ENCODE peak calls at places on chromosomes 7 and 10, in eight cellular contexts. G, K, U, J, W, L, N and I are unnamed samples.

GRCh38 chr7:153422291-153423189 is 629.7 kb upstream of the DPP6 start:
- DNase-seq in G (no peak), L (no peak), W (no peak), J (no peak), N (no peak), K (no peak), U (no peak), I (no peak)

GRCh38 chr10:120614685-120615084 is 157.7 kb downstream of the PLPP4 start:
- DNase-seq in W (no peak), J (no peak), K (no peak), L (no peak), G (no peak), N (peak; percentile 39), U (no peak), I (no peak)

GRCh38 chr10:34358729-34359128 is 456.4 kb downstream of the PARD3 start:
- DNase-seq in N (no peak), K (no peak), W (no peak), J (no peak), U (no peak), G (no peak), L (no peak), I (no peak)

GRCh38 chr7:122248472-122248871 is 56.1 kb downstream of the FEZF1 start:
- DNase-seq in L (no peak), K (no peak), U (no peak), J (peak; percentile 72), W (no peak), N (no peak), G (no peak), I (no peak)

GRCh38 chr10:49202266-49202665 is 14.1 kb upstream of the TMEM273 start:
- DNase-seq in N (no peak), W (no peak), G (no peak), K (no peak), U (no peak), L (no peak), J (no peak), I (no peak)

GRCh38 chr10:481636-482035 is 207.8 kb downstream of the DIP2C start:
- DNase-seq in L (no peak), U (no peak), G (no peak), J (no peak), W (peak; percentile 16), N (no peak), K (no peak), I (peak; percentile 37)

GRCh38 chr7:1085910-1086421 is 1.9 kb upstream of the GPER1 start:
- DNase-seq in W (no peak), L (no peak), N (peak; percentile 46), K (no peak), J (no peak), G (no peak), U (no peak), I (no peak)

GRCh38 chr10:18875480-18875879 is 173.1 kb upstream of the MALRD1 start:
- DNase-seq in G (no peak), W (no peak), K (no peak), J (peak; percentile 46), N (no peak), L (no peak), U (no peak), I (no peak)

GRCh38 chr10:127407551-127407950 is 141.6 kb upstream of the NPS start:
- DNase-seq in G (no peak), U (no peak), W (no peak), K (no peak), L (no peak), J (no peak), N (no peak), I (no peak)

GRCh38 chr10:23190872-23191763 is 994 bp upstream of the PTF1A start:
- DNase-seq in W (no peak), G (no peak), K (no peak), U (no peak), L (no peak), N (no peak), J (no peak), I (no peak)

GRCh38 chr7:152158801-152159587 is 133.5 kb downstream of the GALNT11 start:
- DNase-seq in W (no peak), J (peak; percentile 28), K (no peak), G (no peak), L (no peak), N (no peak), U (no peak), I (no peak)

GRCh38 chr7:6453737-6454136 is 6.0 kb upstream of the DAGLB start:
- DNase-seq in G (no peak), N (peak; percentile 96), L (no peak), U (no peak), W (no peak), J (peak; percentile 98), K (no peak), I (no peak)

GRCh38 chr7:150746931-150747330 is 9.7 kb downstream of the GIMAP5 start:
- DNase-seq in G (peak; percentile 59), U (no peak), W (no peak), L (no peak), N (no peak), K (no peak), J (no peak), I (no peak)

GRCh38 chr7:4612939-4613841 is 68.9 kb upstream of the FOXK1 start:
- DNase-seq in U (peak; percentile 13), W (no peak), J (peak; percentile 17), K (no peak), L (no peak), N (peak; percentile 50), G (no peak), I (peak; percentile 46)

GRCh38 chr10:31739146-31739545 is 189.5 kb downstream of the ARHGAP12 start:
- DNase-seq in K (no peak), J (no peak), G (no peak), L (no peak), W (no peak), U (no peak), N (no peak), I (no peak)

GRCh38 chr10:104925232-104925851 is 284.3 kb downstream of the SORCS3 start:
- DNase-seq in K (peak; percentile 2), W (peak; percentile 25), L (peak; percentile 10), G (no peak), U (peak; percentile 11), N (peak; percentile 32), J (peak; percentile 41), I (peak; percentile 51)